ENCODE peak calls at places on chromosomes 2 and 18, in nine cellular contexts. G is transverse colon, O is left lung, P is heart right ventricle, A is GM12878, M is IMR-90, T is left ventricle myocardium inferior, F is heart left ventricle, D is ovary. L is an unnamed sample.
A peak's percentile ranks its signal among the peaks of the same experiment; 100 is the strongest.

GRCh38 chr18:74946646-74947045 is 262.3 kb downstream of the PTGR3 start:
- DNase-seq in A (no peak), T (no peak), G (no peak), M (peak; percentile 52), O (no peak), P (no peak), D (no peak), F (no peak), L (no peak)

GRCh38 chr2:201754683-201755415 is 25.9 kb downstream of the ALS2 start:
- DNase-seq in G (no peak), A (no peak), M (peak; percentile 60), D (no peak), O (no peak), T (no peak), F (no peak), P (no peak), L (no peak)

GRCh38 chr2:102942098-102942497 is 180.3 kb downstream of the TMEM182 start:
- DNase-seq in T (no peak), O (no peak), A (no peak), M (no peak), G (no peak), D (no peak), F (no peak), P (no peak), L (no peak)

GRCh38 chr2:24382363-24383021 is 22.2 kb upstream of the ITSN2 start:
- DNase-seq in G (peak; percentile 54), M (peak; percentile 65), D (peak; percentile 62), F (peak; percentile 47), P (peak; percentile 64), A (no peak), O (peak; percentile 58), T (peak; percentile 44), L (peak; percentile 58)

GRCh38 chr2:152409691-152410597 is 75.0 kb downstream of the FMNL2 start:
- DNase-seq in A (no peak), D (no peak), T (no peak), G (no peak), O (no peak), M (peak; percentile 75), F (no peak), P (no peak), L (peak; percentile 68)

GRCh38 chr2:233453111-233453915 is 99.0 kb downstream of the DGKD start:
- DNase-seq in P (no peak), O (peak; percentile 24), F (peak; percentile 26), D (peak; percentile 14), M (no peak), A (no peak), T (no peak), G (no peak), L (no peak)

GRCh38 chr2:17276220-17276619 is 242.0 kb downstream of the RAD51AP2 start:
- DNase-seq in T (no peak), G (no peak), D (no peak), M (no peak), P (no peak), A (no peak), O (no peak), F (no peak), L (no peak)

GRCh38 chr2:56207760-56208159 is 24.0 kb downstream of the CCDC85A start:
- DNase-seq in P (no peak), M (no peak), A (no peak), O (no peak), F (no peak), G (no peak), T (no peak), D (no peak), L (no peak)

GRCh38 chr2:230202430-230203109 is 17.2 kb downstream of the SP110 start:
- DNase-seq in P (no peak), A (peak; percentile 60), F (no peak), T (no peak), D (no peak), O (no peak), G (no peak), M (no peak), L (no peak)

GRCh38 chr2:164205347-164205746 is 415.9 kb downstream of the GRB14 start:
- DNase-seq in G (no peak), T (no peak), P (no peak), D (no peak), A (no peak), O (no peak), F (no peak), M (peak; percentile 80), L (no peak)

GRCh38 chr2:47180531-47180930 is 25.4 kb upstream of the STPG4 start:
- DNase-seq in G (no peak), D (no peak), F (no peak), A (no peak), M (no peak), P (no peak), T (no peak), O (no peak), L (no peak)

GRCh38 chr2:120735750-120736170 is at the start of gene GLI2:
- DNase-seq in O (peak; percentile 64), G (peak; percentile 65), D (peak; percentile 85), M (peak; percentile 87), F (peak; percentile 81), P (peak; percentile 65), A (no peak), T (peak; percentile 72), L (peak; percentile 78)

GRCh38 chr18:41756141-41756540 is 198.9 kb upstream of the PIK3C3 start:
- DNase-seq in O (no peak), G (no peak), T (no peak), D (no peak), F (no peak), P (no peak), M (no peak), A (no peak), L (no peak)

GRCh38 chr18:40690062-40690461 is 1265.0 kb upstream of the PIK3C3 start:
- DNase-seq in D (no peak), G (no peak), P (no peak), F (no peak), A (no peak), O (no peak), T (no peak), M (no peak), L (no peak)

GRCh38 chr18:63686871-63687270 is 15.9 kb upstream of the SERPINB11 start:
- DNase-seq in D (no peak), G (no peak), F (no peak), O (no peak), M (no peak), P (no peak), A (no peak), T (no peak), L (no peak)

GRCh38 chr18:77482190-77482928 is 232.7 kb downstream of the GALR1 start:
- DNase-seq in T (no peak), M (no peak), A (no peak), D (no peak), O (no peak), F (no peak), P (no peak), G (no peak), L (no peak)

GRCh38 chr2:205012961-205013360 is 467.7 kb downstream of the PARD3B start:
- DNase-seq in A (no peak), P (no peak), F (no peak), O (no peak), G (no peak), M (no peak), D (no peak), T (no peak), L (peak; percentile 23)

GRCh38 chr2:50449306-50449705 is 582.6 kb downstream of the NRXN1 start:
- DNase-seq in M (no peak), F (no peak), A (no peak), D (no peak), G (no peak), P (no peak), T (no peak), O (no peak), L (no peak)

GRCh38 chr2:240643093-240643810 is 18.0 kb downstream of the GPR35 start:
- DNase-seq in A (no peak), D (no peak), F (no peak), T (peak; percentile 13), P (no peak), G (no peak), M (no peak), O (peak; percentile 25), L (peak; percentile 20)
- H3K4me1 ChIP-seq in A (no peaks in the 10 kb centered on the region), D (no peaks in the 10 kb centered on the region), F (no peaks in the 10 kb centered on the region), T (no peaks in the 10 kb centered on the region), P (no peaks in the 10 kb centered on the region), G (no peaks in the 10 kb centered on the region), M (no peaks in the 10 kb centered on the region), O (no peaks in the 10 kb centered on the region), L (no peaks in the 10 kb centered on the region)

DNA sequence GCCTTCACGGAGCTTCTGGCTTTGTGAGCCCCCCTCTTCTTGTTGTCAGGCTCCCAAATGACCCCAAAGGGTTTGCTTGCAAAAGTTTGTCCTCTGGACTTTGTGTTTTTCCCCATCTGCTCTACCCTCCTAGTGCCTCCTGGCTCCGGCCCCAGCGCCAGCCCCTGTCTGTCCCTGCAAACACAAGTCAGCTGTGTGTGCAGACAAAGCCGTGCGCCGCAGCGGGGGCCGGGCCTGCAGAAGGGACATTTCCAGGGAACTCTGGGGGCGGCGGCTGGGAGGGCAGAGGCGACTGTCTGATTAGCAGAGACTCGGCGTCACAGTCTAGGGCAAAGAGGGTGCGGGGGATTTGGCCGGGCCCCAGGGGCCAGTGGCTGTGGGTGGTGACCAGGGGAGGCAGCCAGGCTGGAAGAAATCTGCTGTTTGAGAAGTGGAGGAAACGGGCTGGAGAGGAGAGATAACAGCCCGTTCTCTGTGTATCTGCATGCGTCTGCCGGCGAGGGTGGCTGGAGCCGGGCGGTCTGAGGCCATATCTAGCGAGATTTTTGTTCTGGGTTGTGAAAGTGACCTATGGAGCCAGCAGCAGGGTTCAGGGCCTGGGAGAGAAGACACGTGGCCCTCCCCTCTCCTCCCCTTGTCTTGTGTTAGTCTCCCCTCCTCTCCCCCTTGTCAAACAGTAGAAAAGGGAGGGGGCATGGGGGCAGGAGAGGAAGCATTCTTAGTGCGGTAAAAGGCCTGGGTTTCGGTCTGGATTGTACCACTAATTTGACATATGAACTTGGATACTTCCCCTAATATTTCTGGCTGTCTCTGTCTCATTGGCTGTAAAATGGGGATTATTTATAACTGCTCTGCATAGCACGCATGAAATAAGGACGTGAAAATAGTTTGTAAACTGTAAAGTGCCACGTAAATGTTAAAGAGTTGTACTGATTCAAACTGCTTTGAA is 169.4 kb downstream of the SMAD7 start:
- DNase-seq in T (peak; percentile 93), M (peak; percentile 39), A (no peak), F (peak; percentile 95), P (peak; percentile 95), G (peak; percentile 54), D (peak; percentile 86), O (peak; percentile 90), L (peak; percentile 94)
- H3K4me3 ChIP-seq in T (peak overlapping the region; percentile 42), M (no peak overlapping the region), A (no peak overlapping the region), F (peak overlapping the region; percentile 32), P (peak overlapping the region; percentile 24), G (no peak overlapping the region), D (peak overlapping the region; percentile 23), O (no peak overlapping the region), L (no peak overlapping the region)

DNA sequence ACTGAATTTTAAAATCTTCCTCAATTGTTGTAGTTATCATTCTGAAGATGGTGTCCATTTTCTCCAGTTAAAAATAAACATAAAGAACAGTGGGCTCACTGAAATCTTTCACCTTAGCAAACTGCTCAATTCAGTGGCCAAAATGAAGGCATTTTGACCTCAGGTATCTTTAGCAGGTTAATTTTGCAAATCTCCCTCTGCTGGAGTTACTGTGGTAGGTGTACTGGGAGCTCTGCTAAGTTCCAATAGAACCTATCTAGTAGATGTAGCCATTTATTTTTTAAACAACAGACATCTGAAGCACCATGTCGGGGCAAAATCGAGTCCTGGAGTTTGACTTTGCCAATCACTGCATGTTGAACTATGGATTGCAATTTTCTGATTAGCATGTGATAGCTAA is 177.1 kb downstream of the IRS1 start:
- DNase-seq in D (no peak), M (no peak), T (no peak), G (no peak), P (no peak), O (no peak), F (no peak), A (no peak), L (no peak)
- TF ChIP-seq CTCF in D (no peak), M (no peak), T (no peak), G (peak; percentile 10), P (no peak), O (no peak), F (no peak), A (no peak), L (no peak)

GRCh38 chr2:70552501-70553333 is 909 bp downstream of the TGFA start:
- DNase-seq in F (peak; percentile 25), D (no peak), P (no peak), G (peak; percentile 41), T (no peak), M (no peak), A (no peak), O (no peak), L (no peak)
- H3K4me1 ChIP-seq in F (peaks cover 6% of the 10 kb centered on the region), D (peaks cover 1% of the 10 kb centered on the region), P (peaks cover 11% of the 10 kb centered on the region), G (peaks cover 41% of the 10 kb centered on the region), T (peaks cover 23% of the 10 kb centered on the region), M (peaks cover 3% of the 10 kb centered on the region), A (no peaks in the 10 kb centered on the region), O (peaks cover 10% of the 10 kb centered on the region), L (peaks cover 16% of the 10 kb centered on the region)

L was measured in adrenal gland.